ENCODE peak calls at places on chromosomes 13 and 19, in five cellular contexts. A is tibial nerve; P is stimulated activated naive CD8-positive, alpha-beta T cell treated with anti-CD3 and anti-CD28 coated beads, Interleukin-15, Interleukin-2, amounts not matched to agents 100 U/mL and 50 U/mL, for 24 hours; I is DMS53; C is A673. R is an unnamed sample.

GRCh38 chr19:16834747-16835146 is 5.5 kb downstream of the SIN3B start:
- DNase-seq in C (no peak), A (no peak), P (peak), I (no peak), R (no peak)

GRCh38 chr19:1090731-1091543 is 4.2 kb downstream of the POLR2E start:
- DNase-seq in I (no peak), C (no peak), A (no peak), P (peak), R (no peak)

GRCh38 chr19:30898353-30899103 is 450.7 kb downstream of the TSHZ3 start:
- DNase-seq in C (no peak), I (no peak), P (no peak), A (no peak), R (no peak)

GRCh38 chr19:45863840-45864628 is at the start of gene FOXA3:
- DNase-seq in P (peak), C (peak), I (peak), A (no peak), R (no peak)

GRCh38 chr13:29850213-29850898 is at the start of gene UBL3:
- DNase-seq in P (peak), A (peak), C (peak), I (peak), R (peak)

GRCh38 chr19:40751065-40751923 is at the start of gene SNRPA:
- DNase-seq in P (peak), C (peak), A (peak), I (peak), R (peak)

GRCh38 chr19:49975051-49975450 is 14.1 kb upstream of the SIGLEC11 start:
- DNase-seq in A (no peak), P (no peak), C (no peak), I (no peak), R (no peak)

GRCh38 chr13:43572601-43573360 is 214.0 kb downstream of the ENOX1 start:
- DNase-seq in A (no peak), P (no peak), I (no peak), C (peak), R (no peak)

GRCh38 chr13:48126944-48127814 is 32.3 kb upstream of the MED4 start:
- DNase-seq in I (peak), A (peak), P (no peak), C (peak), R (peak)

GRCh38 chr19:28737021-28737525 is 475.9 kb downstream of the UQCRFS1 start:
- DNase-seq in A (peak), C (peak), I (peak), P (no peak), R (no peak)

GRCh38 chr19:5850743-5851293 is 431 bp downstream of the FUT3 start:
- DNase-seq in C (peak), P (no peak), A (no peak), I (peak), R (no peak)

GRCh38 chr13:99922631-99923404 is 48.7 kb downstream of the ZIC5 start:
- DNase-seq in A (no peak), C (no peak), I (no peak), P (no peak), R (no peak)

GRCh38 chr13:23960566-23961156 is 63.4 kb upstream of the C1QTNF9B start:
- DNase-seq in C (peak), I (peak), A (peak), P (no peak), R (no peak)

GRCh38 chr19:2051771-2052704 is 994 bp upstream of the MKNK2 start:
- DNase-seq in P (peak), A (no peak), C (no peak), I (peak), R (no peak)

GRCh38 chr13:79085021-79085420 is 321.0 kb downstream of the RBM26 start:
- DNase-seq in P (no peak), C (no peak), I (no peak), A (no peak), R (no peak)

GRCh38 chr13:94595006-94595942 is 678 bp downstream of the TGDS start:
- DNase-seq in C (peak), A (no peak), P (peak), I (peak), R (peak)

GRCh38 chr19:47613165-47614146 is 4.5 kb downstream of the BICRA start:
- DNase-seq in C (peak), I (no peak), P (no peak), A (no peak), R (no peak)

GRCh38 chr19:46537136-46538097 is 41.8 kb upstream of the PNMA8B start:
- DNase-seq in I (peak), A (peak), C (peak), P (peak), R (peak)

GRCh38 chr19:19578241-19578640 is 40.2 kb downstream of the CILP2 start:
- DNase-seq in A (no peak), I (no peak), C (peak), P (no peak), R (no peak)

GRCh38 chr13:98471895-98472294 is 105.0 kb downstream of the STK24 start:
- DNase-seq in A (no peak), I (no peak), P (no peak), C (no peak), R (peak)

GRCh38 chr13:30359999-30360398 is 52.6 kb upstream of the KATNAL1 start:
- DNase-seq in I (no peak), C (no peak), P (no peak), A (no peak), R (no peak)

GRCh38 chr13:29515372-29515771 is 80.1 kb downstream of the SLC7A1 start:
- DNase-seq in A (no peak), C (no peak), P (no peak), I (no peak), R (no peak)

GRCh38 chr13:23020246-23020843 is 160.4 kb upstream of the SGCG start:
- DNase-seq in A (peak), P (peak), I (peak), C (peak), R (peak)

GRCh38 chr13:35489050-35489449 is 12.6 kb upstream of the MAB21L1 start:
- DNase-seq in I (no peak), A (no peak), C (no peak), P (no peak), R (no peak)

GRCh38 chr13:30346789-30347167 is 39.4 kb upstream of the KATNAL1 start:
- DNase-seq in I (no peak), C (no peak), A (no peak), P (no peak), R (no peak)

GRCh38 chr13:44401577-44401976 is 28.0 kb downstream of the SERP2 start:
- DNase-seq in A (no peak), I (no peak), C (no peak), P (no peak), R (no peak)

GRCh38 chr19:37933965-37934364 is 27.0 kb downstream of the SIPA1L3 start:
- DNase-seq in P (no peak), I (peak), C (no peak), A (no peak), R (no peak)

GRCh38 chr19:33755314-33756020 is 41.2 kb upstream of the KCTD15 start:
- DNase-seq in A (no peak), I (no peak), C (peak), P (no peak), R (no peak)

GRCh38 chr13:75492389-75492788 is 10.4 kb upstream of the TBC1D4 start:
- DNase-seq in A (no peak), I (no peak), C (no peak), P (no peak), R (no peak)

GRCh38 chr13:32645854-32646253 is 59.6 kb downstream of the PDS5B start:
- DNase-seq in A (no peak), P (peak), I (no peak), C (no peak), R (no peak)